ENCODE peak calls at places on chromosome 10, in five cellular contexts. P is Caco-2, N is ovary, Y is astrocyte of the spinal cord, D is neural progenitor cell. C is an unnamed sample.

GRCh38 chr10:8061274-8062211 is 7.1 kb downstream of the GATA3 start:
- DNase-seq in P (no peak), N (no peak), D (peak; percentile 50), Y (no peak), C (no peak)

GRCh38 chr10:101671453-101671852 is 23.5 kb downstream of the FBXW4 start:
- DNase-seq in N (no peak), Y (no peak), P (no peak), D (no peak), C (no peak)

GRCh38 chr10:133324857-133325260 is 11.8 kb downstream of the CALY start:
- DNase-seq in N (no peak), Y (no peak), D (peak; percentile 34), P (no peak), C (no peak)

GRCh38 chr10:62154231-62154630 is 114.4 kb downstream of the RTKN2 start:
- DNase-seq in P (no peak), D (no peak), Y (no peak), N (no peak), C (no peak)

GRCh38 chr10:103254538-103255325 is 9.0 kb downstream of the RPEL1 start:
- DNase-seq in P (no peak), D (no peak), Y (no peak), N (no peak), C (peak; percentile 40)

GRCh38 chr10:28853195-28853594 is 175.9 kb downstream of the BAMBI start:
- DNase-seq in Y (peak; percentile 16), N (peak; percentile 70), D (no peak), P (no peak), C (peak; percentile 7)

GRCh38 chr10:49282879-49283321 is 16.1 kb upstream of the C10orf71 start:
- DNase-seq in P (peak; percentile 60), D (peak; percentile 49), N (no peak), Y (no peak), C (no peak)

GRCh38 chr10:114626841-114627240 is 31.2 kb downstream of the ABLIM1 start:
- DNase-seq in N (no peak), Y (peak; percentile 29), P (no peak), D (no peak), C (no peak)

GRCh38 chr10:89118091-89118490 is 89.0 kb downstream of the CH25H start:
- DNase-seq in N (no peak), D (no peak), Y (peak; percentile 33), P (no peak), C (peak; percentile 89)

GRCh38 chr10:96470108-96470743 is 43.5 kb downstream of the TLL2 start:
- DNase-seq in N (no peak), P (peak; percentile 55), D (peak; percentile 71), Y (peak; percentile 29), C (peak; percentile 24)

GRCh38 chr10:133459454-133460207 is 5.9 kb downstream of the SCART1 start:
- DNase-seq in Y (no peak), P (no peak), N (no peak), D (no peak), C (no peak)

GRCh38 chr10:131891196-131891928 is 9.4 kb upstream of the PPP2R2D start:
- DNase-seq in D (peak; percentile 73), N (no peak), P (no peak), Y (no peak), C (no peak)

GRCh38 chr10:24857001-24857695 is 95.3 kb downstream of the PRTFDC1 start:
- DNase-seq in N (no peak), Y (no peak), P (no peak), D (no peak), C (no peak)

GRCh38 chr10:104791471-104791870 is 150.4 kb downstream of the SORCS3 start:
- DNase-seq in N (no peak), P (no peak), D (no peak), Y (no peak), C (no peak)

GRCh38 chr10:12531305-12531738 is 182.0 kb downstream of the CAMK1D start:
- DNase-seq in P (peak; percentile 8), D (no peak), N (peak; percentile 86), Y (no peak), C (no peak)

GRCh38 chr10:7409732-7410168 is 1.1 kb downstream of the SFMBT2 start:
- DNase-seq in Y (peak; percentile 21), N (no peak), D (peak; percentile 26), P (no peak), C (no peak)

GRCh38 chr10:102759497-102760210 is 15.9 kb downstream of the WBP1L start:
- DNase-seq in P (no peak), N (no peak), D (no peak), Y (no peak), C (no peak)

GRCh38 chr10:97358781-97359180 is 24.3 kb upstream of the FRAT2 start:
- DNase-seq in Y (no peak), N (no peak), P (no peak), D (no peak), C (no peak)

GRCh38 chr10:97673736-97674525 is 13.1 kb downstream of the AVPI1 start:
- DNase-seq in P (no peak), Y (peak; percentile 52), D (no peak), N (peak; percentile 71), C (peak; percentile 60)

GRCh38 chr10:93875032-93875358 is 18.8 kb upstream of the SLC35G1 start:
- DNase-seq in D (no peak), P (no peak), N (no peak), Y (no peak), C (no peak)

GRCh38 chr10:35495521-35496238 is 109.5 kb upstream of the GJD4 start:
- DNase-seq in D (peak; percentile 15), N (no peak), P (no peak), Y (peak; percentile 5), C (peak; percentile 41)

GRCh38 chr10:126408953-126409641 is 20.8 kb upstream of the ADAM12 start:
- DNase-seq in D (no peak), Y (no peak), N (no peak), P (no peak), C (no peak)

GRCh38 chr10:99661370-99661749 is 2.1 kb downstream of the ENTPD7 start:
- DNase-seq in N (no peak), D (no peak), P (no peak), Y (peak; percentile 66), C (peak; percentile 89)

GRCh38 chr10:54650547-54650946 is 150.5 kb downstream of the PCDH15 start:
- DNase-seq in D (no peak), N (no peak), Y (no peak), P (no peak), C (no peak)

GRCh38 chr10:45313264-45313873 is 2.0 kb downstream of the OR13A1 start:
- DNase-seq in Y (no peak), N (no peak), D (no peak), P (no peak), C (no peak)

GRCh38 chr10:89837173-89838001 is 136.0 kb downstream of the KIF20B start:
- DNase-seq in Y (peak; percentile 24), P (no peak), N (peak; percentile 50), D (no peak), C (peak; percentile 18)

GRCh38 chr10:118950190-118950658 is 79.3 kb upstream of the NANOS1 start:
- DNase-seq in Y (peak; percentile 18), N (no peak), D (no peak), P (no peak), C (no peak)

GRCh38 chr10:94315975-94316464 is 46.7 kb downstream of the NOC3L start:
- DNase-seq in P (peak; percentile 51), D (peak; percentile 23), Y (peak; percentile 76), N (no peak), C (peak; percentile 93)

GRCh38 chr10:49152663-49153062 is 18.8 kb upstream of the FAM170B start:
- DNase-seq in D (no peak), P (no peak), Y (no peak), N (no peak), C (no peak)

DNA sequence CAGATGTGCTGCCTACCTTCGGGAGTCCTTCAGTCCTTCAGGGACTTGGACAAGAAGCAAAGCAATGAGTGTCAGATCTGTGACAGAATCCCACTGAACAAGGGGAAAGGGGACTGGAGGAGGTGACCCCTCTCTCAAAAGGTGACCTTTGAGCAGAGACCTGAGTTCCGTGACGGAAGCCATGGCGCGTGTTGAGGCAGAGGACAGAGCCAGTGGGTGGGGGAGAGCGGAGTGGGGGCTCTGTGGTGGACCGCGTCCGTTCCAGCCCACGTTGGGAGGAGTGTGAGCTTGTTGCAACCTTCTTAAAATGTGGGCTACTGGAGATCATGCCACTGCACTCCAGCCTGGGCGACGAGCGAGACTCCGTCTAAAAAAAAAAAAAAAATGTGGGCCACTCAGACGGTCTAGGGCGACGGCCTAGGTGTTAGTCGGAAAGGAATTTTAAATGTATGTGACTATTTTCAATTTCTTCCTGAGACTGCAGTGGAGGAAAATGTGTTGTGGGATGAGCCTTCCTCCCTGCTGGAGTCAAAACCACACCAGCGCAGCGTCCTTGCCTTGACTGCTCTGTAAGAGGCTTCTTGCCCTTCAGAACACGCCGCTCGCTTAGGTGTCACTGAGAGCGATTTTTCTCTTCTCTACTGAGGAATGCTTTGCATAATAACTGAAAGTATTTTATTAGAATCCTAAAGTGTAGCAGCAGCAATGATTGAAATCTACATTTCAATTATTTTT is 272.7 kb downstream of the CELF2 start:
- DNase-seq in Y (no peak), D (no peak), N (no peak), P (no peak), C (no peak)
- TF ChIP-seq CTCF in Y (no peak), D (no peak), N (no peak), P (no peak), C (no peak)

DNA sequence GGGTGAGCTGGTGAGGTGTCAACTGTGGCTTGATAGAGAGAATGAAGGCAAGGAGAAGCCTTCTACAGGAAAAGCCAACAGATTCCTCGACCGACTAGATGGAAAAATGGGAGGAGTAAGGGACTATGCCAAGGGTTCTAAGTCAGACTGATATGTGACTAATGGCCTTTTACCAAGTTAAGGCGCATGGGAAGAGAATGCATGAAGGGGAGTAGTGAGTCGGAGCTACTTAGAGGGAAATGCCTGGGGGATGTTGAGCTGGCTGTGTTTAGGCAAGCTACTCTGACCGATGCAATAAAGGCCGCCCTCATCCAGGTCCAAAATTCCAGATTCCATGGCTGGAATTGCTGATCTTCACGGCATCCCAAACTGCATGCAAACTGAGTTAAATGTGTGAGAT is 48.2 kb downstream of the APBB1IP start:
- DNase-seq in D (no peak), P (no peak), N (no peak), Y (peak; percentile 77), C (peak; percentile 99)
- H3K4me3 ChIP-seq in D (no peak overlapping the region), P (no peak overlapping the region), N (no peak overlapping the region), Y (no peak overlapping the region), C (peak overlapping the region; percentile 39)

GRCh38 chr10:73495226-73495883 is 469 bp downstream of the PPP3CB start:
- DNase-seq in Y (peak; percentile 90), P (peak; percentile 96), N (peak; percentile 83), D (peak; percentile 82), C (peak; percentile 92)
- TF ChIP-seq CTCF in Y (no peak), P (no peak), N (no peak), D (no peak), C (no peak)

DNA sequence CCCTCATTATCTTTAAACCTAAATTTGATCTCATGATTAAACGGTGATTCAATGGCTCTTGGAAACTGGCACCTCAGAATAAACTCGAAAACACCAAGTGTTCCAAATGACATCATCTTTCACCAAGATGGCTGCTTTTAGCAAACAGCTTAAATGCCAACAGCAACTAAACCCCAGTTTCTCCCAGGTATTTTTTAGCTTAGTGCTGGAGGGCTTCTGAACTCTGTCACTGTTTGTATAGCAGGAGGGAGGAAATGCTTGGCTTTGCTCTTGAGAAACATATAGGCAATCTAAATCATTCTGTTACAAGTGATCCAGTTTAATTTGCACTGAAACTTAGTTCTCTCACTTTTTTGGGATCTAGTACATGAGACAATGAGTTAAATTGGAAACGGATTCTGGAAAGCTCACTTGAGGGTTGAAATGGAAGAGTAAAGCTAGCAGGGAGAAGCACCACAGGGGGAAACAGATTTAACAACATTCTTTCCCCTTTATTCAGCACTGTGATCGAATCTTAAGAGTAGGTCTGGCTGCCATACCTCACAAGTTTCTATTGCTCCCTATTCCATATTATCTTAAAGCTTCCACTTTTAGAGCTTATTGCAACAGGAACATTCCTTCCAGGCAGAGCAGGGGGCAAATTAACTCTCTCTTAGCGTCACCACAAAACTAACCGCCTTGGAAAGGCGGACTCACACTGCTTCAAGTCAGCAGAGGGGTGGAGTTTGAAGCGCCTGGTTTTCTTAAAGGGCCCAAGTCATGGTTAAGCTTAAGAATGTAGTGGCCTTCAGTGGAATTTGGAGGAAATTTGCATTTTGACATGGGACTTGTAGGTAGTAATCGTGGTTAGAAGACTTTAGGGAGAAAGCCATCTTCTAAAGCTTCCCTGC is 1.8 kb upstream of the CCDC6 start:
- DNase-seq in P (peak; percentile 59), N (peak; percentile 46), Y (peak; percentile 96), D (peak; percentile 77), C (peak; percentile 83)
- H3K4me3 ChIP-seq in P (peak overlapping the region; percentile 93), N (peak overlapping the region; percentile 95), Y (peak overlapping the region; percentile 42), D (peak overlapping the region; percentile 89), C (peak overlapping the region; percentile 94)